ENCODE peak calls at places on chromosomes 7 and 10, in six cellular contexts. D is transverse colon, B is GM12878, Y is IMR-90, Z is suprapubic skin, O is spleen. H is an unnamed sample. For H3K36me3, the result is how much of the 10 kb centered on the place peaks cover.

GRCh38 chr7:47720141-47720906 is 138.4 kb upstream of the TNS3 start:
- DNase-seq in D (peak), B (no peak), Y (peak), Z (no peak), O (no peak), H (no peak)

GRCh38 chr10:86966008-86966654 is 2.2 kb upstream of the ADIRF start:
- DNase-seq in D (no peak), B (peak), Y (no peak), Z (peak), O (no peak), H (no peak)

GRCh38 chr7:51316666-51317581 is at the start of gene COBL:
- DNase-seq in D (peak), B (no peak), Y (no peak), Z (no peak), O (no peak), H (peak)

GRCh38 chr10:22681783-22682183 is 32.6 kb downstream of the PIP4K2A start:
- DNase-seq in D (no peak), B (no peak), Y (peak), Z (no peak), O (no peak), H (no peak)

GRCh38 chr10:30493609-30494530 is 59.9 kb downstream of the MAP3K8 start:
- DNase-seq in D (peak), B (no peak), Y (peak), Z (peak), O (peak), H (peak)

GRCh38 chr10:98492763-98493162 is 46.0 kb upstream of the HPS1 start:
- DNase-seq in D (no peak), B (no peak), Y (no peak), Z (no peak), O (no peak), H (no peak)

GRCh38 chr10:87092356-87092860 is 2.2 kb downstream of the GLUD1 start:
- DNase-seq in D (no peak), B (no peak), Y (peak), Z (no peak), O (no peak), H (no peak)

GRCh38 chr10:87771871-87772500 is 46.0 kb downstream of the ATAD1 start:
- DNase-seq in D (no peak), B (no peak), Y (peak), Z (no peak), O (no peak), H (no peak)

GRCh38 chr10:132365102-132365501 is 31.9 kb upstream of the PWWP2B start:
- DNase-seq in D (no peak), B (no peak), Y (no peak), Z (peak), O (peak), H (no peak)

GRCh38 chr7:1454471-1455065 is 4.7 kb downstream of the MICALL2 start:
- DNase-seq in D (no peak), B (no peak), Y (no peak), Z (no peak), O (no peak), H (no peak)

GRCh38 chr7:1457949-1458675 is 1.2 kb downstream of the MICALL2 start:
- DNase-seq in D (no peak), B (no peak), Y (no peak), Z (no peak), O (no peak), H (no peak)

GRCh38 chr7:1455955-1456354 is 3.3 kb downstream of the MICALL2 start:
- DNase-seq in D (no peak), B (no peak), Y (no peak), Z (no peak), O (no peak), H (no peak)

GRCh38 chr7:1457059-1457948 is 2.0 kb downstream of the MICALL2 start:
- DNase-seq in D (no peak), B (no peak), Y (no peak), Z (no peak), O (no peak), H (no peak)

GRCh38 chr7:1455241-1455939 is 3.9 kb downstream of the MICALL2 start:
- DNase-seq in D (peak), B (no peak), Y (no peak), Z (no peak), O (no peak), H (peak)
- TF ChIP-seq POLR2A in D (no peak), B (no peak), Y (no peak), Z (no peak), O (no peak), H (peak)

GRCh38 chr10:74425602-74426001 is 274.6 kb downstream of the ADK start:
- DNase-seq in D (no peak), B (no peak), Y (no peak), Z (no peak), O (no peak), H (no peak)

GRCh38 chr10:74419491-74420466 is 268.8 kb downstream of the ADK start:
- DNase-seq in D (peak), B (peak), Y (peak), Z (no peak), O (no peak), H (no peak)

GRCh38 chr10:74424565-74424964 is 273.5 kb downstream of the ADK start:
- DNase-seq in D (no peak), B (no peak), Y (no peak), Z (no peak), O (no peak), H (no peak)
- H3K36me3 ChIP-seq in D (under half), B (under half), Y (under half), Z (under half), O (under half), H (under half)

GRCh38 chr10:102632394-102633062 is 11.8 kb upstream of the TRIM8 start:
- DNase-seq in D (no peak), B (no peak), Y (peak), Z (no peak), O (peak), H (no peak)
- TF ChIP-seq POLR2A in D (no peak), B (no peak), Y (no peak), Z (no peak), O (no peak), H (no peak)

GRCh38 chr7:116252249-116252648 is 41.9 kb downstream of the TES start:
- DNase-seq in D (no peak), B (no peak), Y (no peak), Z (no peak), O (no peak), H (no peak)
- H3K36me3 ChIP-seq in D (under half), B (under half), Y (under half), Z (under half), O (half or more), H (under half)

H was measured in thyroid gland.